ENCODE peak calls at places on chromosomes 6 and 20, in eight cellular contexts. H, Q, A, R, W, X, S and L are unnamed samples.

GRCh38 chr20:10647471-10647870 is 26.3 kb downstream of the JAG1 start:
- DNase-seq in H (peak; percentile 53), Q (no peak), A (peak; percentile 12), R (no peak), W (no peak), X (no peak), S (no peak), L (peak; percentile 46)

GRCh38 chr6:44560458-44561061 is 173.1 kb downstream of the CDC5L start:
- DNase-seq in H (no peak), Q (no peak), A (no peak), R (no peak), W (no peak), X (no peak), S (no peak), L (no peak)

GRCh38 chr20:36482044-36482473 is 59.3 kb upstream of the MYL9 start:
- DNase-seq in H (no peak), Q (no peak), A (no peak), R (no peak), W (no peak), X (no peak), S (no peak), L (no peak)

GRCh38 chr6:84082693-84083265 is 49.2 kb downstream of the MRAP2 start:
- DNase-seq in H (peak; percentile 65), Q (no peak), A (no peak), R (no peak), W (no peak), X (no peak), S (no peak), L (no peak)

GRCh38 chr20:48126227-48126740 is 341.0 kb upstream of the SULF2 start:
- DNase-seq in H (no peak), Q (no peak), A (no peak), R (no peak), W (no peak), X (no peak), S (peak; percentile 19), L (no peak)

GRCh38 chr6:54801669-54802068 is 44.9 kb upstream of the FAM83B start:
- DNase-seq in H (no peak), Q (no peak), A (no peak), R (peak; percentile 63), W (peak; percentile 28), X (no peak), S (peak; percentile 30), L (no peak)

GRCh38 chr20:59776059-59776603 is 157.3 kb downstream of the SYCP2 start:
- DNase-seq in H (no peak), Q (no peak), A (no peak), R (no peak), W (no peak), X (no peak), S (no peak), L (peak; percentile 6)

GRCh38 chr6:101001012-101001411 is 119.9 kb upstream of the ASCC3 start:
- DNase-seq in H (no peak), Q (no peak), A (peak; percentile 57), R (no peak), W (no peak), X (no peak), S (no peak), L (no peak)

GRCh38 chr6:71421611-71422010 is 133.0 kb downstream of the OGFRL1 start:
- DNase-seq in H (no peak), Q (no peak), A (no peak), R (no peak), W (no peak), X (no peak), S (no peak), L (no peak)

GRCh38 chr6:136607932-136608772 is 57.9 kb upstream of the MAP7 start:
- DNase-seq in H (peak; percentile 71), Q (peak; percentile 31), A (peak; percentile 71), R (no peak), W (peak; percentile 57), X (peak; percentile 82), S (peak; percentile 81), L (peak; percentile 57)

GRCh38 chr20:32764000-32764960 is 2.1 kb downstream of the DNMT3B start:
- DNase-seq in H (peak; percentile 75), Q (no peak), A (no peak), R (no peak), W (no peak), X (peak; percentile 33), S (no peak), L (no peak)

GRCh38 chr6:25660512-25660911 is 8.5 kb downstream of the SCGN start:
- DNase-seq in H (no peak), Q (no peak), A (no peak), R (no peak), W (no peak), X (no peak), S (peak; percentile 62), L (no peak)

GRCh38 chr6:33071579-33071978 is 1.9 kb downstream of the HLA-DPA1 start:
- DNase-seq in H (no peak), Q (no peak), A (no peak), R (no peak), W (no peak), X (no peak), S (no peak), L (no peak)
- TF ChIP-seq CTCF in H (no peak), Q (no peak), A (no peak), R (no peak), W (no peak), X (no peak), S (no peak), L (no peak)

GRCh38 chr6:166511316-166511715 is 75.2 kb downstream of the RAMACL start:
- DNase-seq in H (no peak), Q (no peak), A (no peak), R (no peak), W (no peak), X (no peak), S (no peak), L (no peak)

GRCh38 chr6:166515072-166515810 is 71.2 kb downstream of the RAMACL start:
- DNase-seq in H (no peak), Q (no peak), A (no peak), R (peak; percentile 61), W (peak; percentile 69), X (no peak), S (peak; percentile 46), L (no peak)

GRCh38 chr6:166509193-166509592 is 77.3 kb downstream of the RAMACL start:
- DNase-seq in H (no peak), Q (no peak), A (no peak), R (no peak), W (no peak), X (no peak), S (no peak), L (no peak)

GRCh38 chr6:166514196-166514595 is 72.3 kb downstream of the RAMACL start:
- DNase-seq in H (no peak), Q (no peak), A (no peak), R (no peak), W (no peak), X (no peak), S (peak; percentile 44), L (no peak)

DNA sequence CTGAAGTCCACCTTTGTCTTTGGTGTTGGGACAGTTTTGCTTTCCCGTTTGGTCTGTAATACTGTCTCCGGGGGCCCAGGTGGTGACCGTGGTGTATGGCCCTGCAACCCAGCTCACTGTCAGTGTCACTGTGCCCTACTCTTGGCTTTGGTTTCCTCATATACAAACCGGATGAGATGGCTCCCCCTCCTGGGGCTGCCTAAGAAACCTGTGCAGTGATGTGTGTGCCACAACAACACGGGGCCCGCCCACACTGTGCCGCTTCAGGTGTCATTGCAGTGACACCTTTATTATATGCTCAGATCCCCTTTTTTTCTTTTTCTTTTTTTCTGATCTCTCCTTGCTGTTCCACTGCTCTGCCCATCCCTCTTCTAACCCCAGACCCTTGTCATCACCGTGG is 73.9 kb downstream of the RAMACL start:
- DNase-seq in H (no peak), Q (no peak), A (peak; percentile 40), R (no peak), W (no peak), X (no peak), S (peak; percentile 22), L (peak; percentile 63)
- TF ChIP-seq CTCF in H (no peak), Q (peak; percentile 58), A (peak; percentile 53), R (no peak), W (no peak), X (no peak), S (no peak), L (no peak)

GRCh38 chr20:50788045-50788867 is 6.6 kb upstream of the BCAS4 start:
- DNase-seq in H (no peak), Q (no peak), A (peak; percentile 49), R (peak; percentile 53), W (peak; percentile 87), X (no peak), S (peak; percentile 77), L (no peak)
- TF ChIP-seq CTCF in H (peak; percentile 44), Q (no peak), A (peak; percentile 75), R (peak; percentile 75), W (peak; percentile 77), X (no peak), S (peak; percentile 64), L (no peak)

GRCh38 chr6:5078121-5078695 is 6.9 kb upstream of the PPP1R3G start:
- DNase-seq in H (no peak), Q (no peak), A (peak; percentile 5), R (no peak), W (no peak), X (no peak), S (no peak), L (peak; percentile 62)
- TF ChIP-seq CTCF in H (peak; percentile 37), Q (peak; percentile 54), A (peak; percentile 26), R (peak; percentile 7), W (no peak), X (no peak), S (no peak), L (peak; percentile 20)

GRCh38 chr6:18530201-18530600 is 143.1 kb downstream of the RNF144B start:
- DNase-seq in H (no peak), Q (no peak), A (no peak), R (no peak), W (no peak), X (no peak), S (no peak), L (no peak)

GRCh38 chr6:18533793-18534192 is 146.6 kb downstream of the RNF144B start:
- DNase-seq in H (no peak), Q (no peak), A (no peak), R (no peak), W (no peak), X (no peak), S (no peak), L (no peak)

GRCh38 chr6:18528084-18528743 is 141.1 kb downstream of the RNF144B start:
- DNase-seq in H (no peak), Q (no peak), A (peak; percentile 27), R (no peak), W (peak; percentile 46), X (no peak), S (no peak), L (no peak)
- TF ChIP-seq CTCF in H (peak; percentile 45), Q (peak; percentile 20), A (peak; percentile 78), R (peak; percentile 28), W (peak; percentile 25), X (no peak), S (no peak), L (no peak)